ENCODE peak calls at places on chromosome 22, in ten cellular contexts. X, N, Q, E, I, O, U, J, H and P are unnamed samples.

GRCh38 chr22:30239421-30240405 is 6.8 kb downstream of the LIF start:
- DNase-seq in X (no peak), U (no peak), J (no peak), Q (no peak), O (no peak), N (no peak), H (no peak), I (no peak), E (no peak), P (peak; percentile 41)

GRCh38 chr22:26953380-26953807 is 296.0 kb downstream of the MIAT start:
- DNase-seq in E (no peak), X (no peak), H (no peak), O (no peak), Q (no peak), U (no peak), J (no peak), I (no peak), N (no peak), P (no peak)

GRCh38 chr22:49667236-49667635 is 160.4 kb downstream of the BRD1 start:
- DNase-seq in O (peak; percentile 1), X (no peak), Q (no peak), I (no peak), J (peak; percentile 64), U (no peak), H (no peak), N (no peak), E (no peak), P (no peak)

GRCh38 chr22:29080061-29080975 is 7.5 kb downstream of the KREMEN1 start:
- DNase-seq in N (no peak), I (no peak), H (no peak), Q (peak; percentile 27), E (peak; percentile 74), U (peak; percentile 38), J (no peak), O (peak; percentile 19), X (no peak), P (no peak)

GRCh38 chr22:31122532-31123291 is at the start of gene INPP5J:
- DNase-seq in U (peak; percentile 64), J (no peak), H (peak; percentile 57), E (peak; percentile 60), I (peak; percentile 61), X (peak; percentile 44), Q (peak; percentile 70), O (peak; percentile 36), N (peak; percentile 84), P (peak; percentile 70)

GRCh38 chr22:39472570-39473556 is 16.1 kb downstream of the MGAT3 start:
- DNase-seq in U (peak; percentile 57), Q (no peak), E (no peak), H (no peak), I (no peak), J (no peak), O (peak; percentile 62), X (no peak), N (peak; percentile 93), P (peak; percentile 70)

GRCh38 chr22:33051960-33052839 is 6.0 kb downstream of the SYN3 start:
- DNase-seq in O (no peak), H (no peak), E (no peak), Q (no peak), X (no peak), N (no peak), I (no peak), J (peak; percentile 60), U (no peak), P (no peak)

GRCh38 chr22:19810381-19811141 is 44.1 kb downstream of the GNB1L start:
- DNase-seq in J (no peak), I (no peak), O (peak; percentile 54), U (no peak), N (no peak), X (no peak), Q (peak; percentile 14), E (no peak), H (no peak), P (no peak)

GRCh38 chr22:18032455-18033101 is 8.2 kb upstream of the MICAL3 start:
- DNase-seq in X (peak; percentile 60), U (no peak), N (no peak), I (no peak), Q (peak; percentile 37), H (peak; percentile 80), J (no peak), O (peak; percentile 43), E (peak; percentile 93), P (peak; percentile 50)

GRCh38 chr22:29480512-29481264 is 670 bp downstream of the NEFH start:
- DNase-seq in J (no peak), I (peak; percentile 70), E (peak; percentile 85), N (no peak), X (no peak), O (peak; percentile 71), U (no peak), Q (no peak), H (no peak), P (no peak)

DNA sequence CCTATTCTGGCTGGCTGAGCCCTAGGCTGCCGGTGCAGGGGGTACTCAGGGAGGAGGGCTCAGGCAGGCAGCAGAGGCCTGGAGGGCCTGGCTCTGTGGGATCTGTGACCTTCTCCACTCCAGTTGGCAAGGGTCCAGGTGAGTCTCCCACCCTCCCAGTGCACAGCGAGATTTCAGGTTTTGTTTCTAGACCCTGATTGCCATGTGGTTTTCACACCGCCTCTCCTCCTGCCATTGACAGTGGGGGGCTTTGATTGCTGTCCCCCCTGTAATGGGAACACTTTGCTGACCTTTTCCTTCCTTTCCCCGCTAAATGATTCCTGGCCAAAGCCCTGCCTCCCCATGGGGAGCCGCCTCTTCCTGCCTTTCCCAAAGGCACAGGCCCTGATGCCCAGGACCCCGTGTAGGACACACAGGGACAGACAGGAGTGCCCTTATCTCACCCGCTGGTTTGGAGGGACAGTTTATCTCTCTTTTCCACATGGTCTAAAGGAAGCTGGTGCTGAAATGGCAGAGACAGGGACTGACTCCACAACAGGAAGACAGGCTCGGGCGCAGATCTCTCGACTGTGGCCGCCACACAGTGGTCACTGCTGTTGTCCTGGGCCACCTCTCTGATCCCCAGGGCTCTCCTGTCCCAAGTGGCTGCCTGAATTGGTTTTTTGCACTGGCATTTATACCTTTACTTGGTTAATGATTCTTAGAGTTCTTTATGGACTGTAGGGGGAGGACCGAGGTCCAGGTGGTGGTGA is 43.4 kb downstream of the BCR start:
- DNase-seq in H (no peak), E (no peak), Q (no peak), O (no peak), X (no peak), N (peak; percentile 48), I (no peak), U (no peak), J (no peak), P (no peak)
- TF ChIP-seq CTCF in H (no peak), E (no peak), Q (no peak), O (no peak), X (no peak), N (no peak), I (no peak), U (no peak), J (no peak), P (no peak)

GRCh38 chr22:24144471-24145115 is 36.7 kb upstream of the SUSD2 start:
- DNase-seq in O (no peak), N (no peak), J (no peak), Q (no peak), H (no peak), X (no peak), U (no peak), E (no peak), I (no peak), P (no peak)

GRCh38 chr22:24145446-24146189 is 35.7 kb upstream of the SUSD2 start:
- DNase-seq in E (no peak), Q (no peak), O (no peak), I (no peak), J (no peak), N (no peak), U (peak; percentile 52), H (no peak), X (no peak), P (no peak)

GRCh38 chr22:24147666-24148065 is 33.6 kb upstream of the SUSD2 start:
- DNase-seq in N (no peak), E (no peak), Q (no peak), X (no peak), U (no peak), O (no peak), I (no peak), J (no peak), H (no peak), P (no peak)

GRCh38 chr22:24146791-24147353 is 34.4 kb upstream of the SUSD2 start:
- DNase-seq in Q (no peak), O (peak; percentile 86), E (peak; percentile 69), U (no peak), X (no peak), N (peak; percentile 45), I (no peak), H (no peak), J (no peak), P (no peak)

DNA sequence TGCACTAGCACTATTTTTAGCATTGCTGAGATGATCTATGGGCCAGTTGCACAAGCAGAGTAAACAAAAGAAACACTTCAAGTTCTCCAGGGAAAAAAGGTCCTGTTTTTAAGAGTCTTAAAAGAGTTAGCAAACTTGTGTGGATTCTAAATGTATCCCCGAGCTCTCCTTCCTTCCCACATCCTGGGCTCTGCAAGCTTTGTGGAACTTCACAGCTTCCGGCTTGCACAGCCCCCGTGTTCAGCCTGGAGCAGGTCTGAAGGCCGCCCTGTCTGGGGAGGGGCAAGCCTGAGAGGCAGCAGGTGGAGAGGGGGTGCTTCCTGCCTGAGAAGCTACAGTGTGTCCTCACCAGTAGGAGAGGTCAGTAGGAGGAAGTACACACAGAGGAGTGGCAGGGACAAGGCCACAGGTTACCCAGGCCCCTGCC is 35.1 kb upstream of the SUSD2 start:
- DNase-seq in Q (peak; percentile 83), H (no peak), X (no peak), N (peak; percentile 81), E (peak; percentile 78), O (peak; percentile 72), U (peak; percentile 77), I (peak; percentile 45), J (no peak), P (peak; percentile 61)
- TF ChIP-seq CTCF in Q (no peak), H (no peak), X (no peak), N (no peak), E (no peak), O (no peak), U (no peak), I (no peak), J (no peak), P (no peak)

GRCh38 chr22:40654522-40655167 is 18.1 kb upstream of the MRTFA start:
- DNase-seq in Q (peak; percentile 45), E (peak; percentile 85), X (no peak), N (no peak), O (peak; percentile 83), U (peak; percentile 48), J (no peak), H (peak; percentile 14), I (no peak), P (peak; percentile 23)
- TF ChIP-seq CTCF in Q (peak; percentile 28), E (peak; percentile 10), X (peak; percentile 43), N (no peak), O (peak; percentile 28), U (no peak), J (peak; percentile 52), H (peak; percentile 22), I (no peak), P (no peak)

DNA sequence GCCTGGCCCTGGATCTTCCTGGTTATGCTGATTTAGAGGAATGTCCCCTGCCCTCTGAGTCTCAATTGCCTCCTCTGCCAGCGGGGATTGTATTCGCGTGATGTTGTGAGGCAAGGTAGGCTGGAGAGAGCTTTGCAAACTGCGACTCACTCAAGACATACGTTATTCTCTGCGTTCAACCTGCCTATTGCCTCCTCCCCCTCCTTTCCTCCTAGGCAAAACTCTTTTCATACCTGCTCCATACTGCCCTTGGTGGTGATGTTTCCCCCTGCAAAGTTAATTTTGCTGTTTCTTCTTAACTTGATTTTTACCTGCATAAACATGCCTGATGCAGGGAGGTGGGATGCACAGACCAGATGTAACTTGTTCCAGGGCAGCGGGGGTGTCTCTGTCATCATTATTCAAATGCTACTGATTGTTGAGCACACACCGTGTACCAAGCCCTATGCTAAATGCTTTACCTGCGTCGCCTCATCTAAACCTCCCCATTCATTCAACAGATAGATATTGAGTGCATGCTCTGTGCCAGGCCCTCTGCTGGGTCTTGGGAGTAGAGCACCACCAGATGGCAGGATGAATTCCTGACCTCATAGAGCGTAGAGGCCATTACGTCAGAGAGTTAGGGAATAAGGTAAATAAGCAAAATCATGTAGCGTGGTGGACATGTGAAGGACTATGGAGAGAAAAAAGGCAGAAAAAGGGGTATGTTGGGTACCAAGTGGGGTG is 29.0 kb downstream of the SGSM1 start:
- DNase-seq in H (no peak), U (peak; percentile 52), O (no peak), X (peak; percentile 37), N (peak; percentile 38), E (peak; percentile 8), J (no peak), Q (peak; percentile 71), I (no peak), P (peak; percentile 21)
- TF ChIP-seq CTCF in H (no peak), U (peak; percentile 38), O (peak; percentile 32), X (peak; percentile 64), N (no peak), E (no peak), J (peak; percentile 60), Q (peak; percentile 63), I (no peak), P (peak; percentile 24)